ENCODE peak calls at places on chromosomes 5 and 9, in seven cellular contexts. V, I, C, M, Y, T and H are unnamed samples.

GRCh38 chr9:109574061-109574882 is 76.2 kb upstream of the PTPN3 start:
- DNase-seq in V (peak; percentile 82), I (peak; percentile 42), C (peak; percentile 78), M (peak; percentile 81), Y (peak; percentile 38), T (peak; percentile 61), H (peak; percentile 79)

GRCh38 chr5:150410524-150411244 is 2.0 kb downstream of the CD74 start:
- DNase-seq in V (peak; percentile 86), I (peak; percentile 80), C (peak; percentile 87), M (peak; percentile 87), Y (peak; percentile 49), T (peak; percentile 96), H (peak; percentile 86)

GRCh38 chr5:154732212-154732611 is 23.0 kb upstream of the LARP1 start:
- DNase-seq in V (no peak), I (no peak), C (no peak), M (no peak), Y (no peak), T (no peak), H (no peak)

GRCh38 chr5:133244242-133244641 is 192.4 kb downstream of the HSPA4 start:
- DNase-seq in V (peak; percentile 37), I (peak; percentile 44), C (no peak), M (no peak), Y (no peak), T (peak; percentile 43), H (no peak)

GRCh38 chr9:19782005-19782404 is 6.8 kb downstream of the SLC24A2 start:
- DNase-seq in V (peak; percentile 54), I (no peak), C (peak; percentile 46), M (no peak), Y (no peak), T (no peak), H (peak; percentile 50)

GRCh38 chr5:147397616-147398015 is 112.3 kb downstream of the DPYSL3 start:
- DNase-seq in V (no peak), I (no peak), C (peak; percentile 29), M (no peak), Y (no peak), T (no peak), H (peak; percentile 67)

GRCh38 chr5:143582176-143582575 is 178.7 kb upstream of the NR3C1 start:
- DNase-seq in V (no peak), I (no peak), C (no peak), M (no peak), Y (no peak), T (no peak), H (peak; percentile 28)

GRCh38 chr5:127776477-127776876 is 73.3 kb downstream of the CCDC192 start:
- DNase-seq in V (no peak), I (no peak), C (no peak), M (no peak), Y (no peak), T (no peak), H (no peak)

GRCh38 chr9:79572891-79573696 is 1.3 kb downstream of the TLE4 start:
- DNase-seq in V (peak; percentile 63), I (peak; percentile 62), C (peak; percentile 70), M (peak; percentile 68), Y (no peak), T (peak; percentile 50), H (peak; percentile 47)

GRCh38 chr5:119171686-119172085 is 100.8 kb downstream of the DMXL1 start:
- DNase-seq in V (no peak), I (no peak), C (no peak), M (no peak), Y (no peak), T (no peak), H (no peak)

GRCh38 chr5:14110196-14110595 is 32.9 kb upstream of the TRIO start:
- DNase-seq in V (no peak), I (no peak), C (no peak), M (peak; percentile 51), Y (no peak), T (no peak), H (no peak)

GRCh38 chr5:139749242-139749641 is 46.4 kb upstream of the PSD2 start:
- DNase-seq in V (peak; percentile 32), I (no peak), C (no peak), M (peak; percentile 55), Y (no peak), T (no peak), H (no peak)

GRCh38 chr5:14775857-14776256 is 95.7 kb downstream of the ANKH start:
- DNase-seq in V (no peak), I (no peak), C (no peak), M (peak; percentile 60), Y (no peak), T (no peak), H (no peak)

GRCh38 chr5:141821430-141821925 is 56.7 kb downstream of the PCDH1 start:
- DNase-seq in V (peak; percentile 72), I (peak; percentile 68), C (peak; percentile 61), M (peak; percentile 94), Y (peak; percentile 71), T (no peak), H (peak; percentile 92)

GRCh38 chr5:50663636-50664035 is 2.8 kb upstream of the PARP8 start:
- DNase-seq in V (no peak), I (no peak), C (no peak), M (no peak), Y (no peak), T (no peak), H (no peak)

GRCh38 chr9:60545346-60546315 is 368.6 kb upstream of the SPATA31A5 start:
- DNase-seq in V (no peak), I (peak; percentile 0), C (no peak), M (no peak), Y (no peak), T (no peak), H (no peak)

GRCh38 chr5:34957857-34958690 is 28.7 kb downstream of the DNAJC21 start:
- DNase-seq in V (peak; percentile 54), I (peak; percentile 61), C (peak; percentile 46), M (peak; percentile 68), Y (no peak), T (peak; percentile 16), H (peak; percentile 62)

GRCh38 chr9:127360205-127360604 is 36.8 kb upstream of the SLC2A8 start:
- DNase-seq in V (no peak), I (no peak), C (no peak), M (no peak), Y (no peak), T (no peak), H (no peak)

GRCh38 chr5:152884006-152884405 is 478.9 kb upstream of the NMUR2 start:
- DNase-seq in V (no peak), I (no peak), C (no peak), M (no peak), Y (no peak), T (no peak), H (no peak)

DNA sequence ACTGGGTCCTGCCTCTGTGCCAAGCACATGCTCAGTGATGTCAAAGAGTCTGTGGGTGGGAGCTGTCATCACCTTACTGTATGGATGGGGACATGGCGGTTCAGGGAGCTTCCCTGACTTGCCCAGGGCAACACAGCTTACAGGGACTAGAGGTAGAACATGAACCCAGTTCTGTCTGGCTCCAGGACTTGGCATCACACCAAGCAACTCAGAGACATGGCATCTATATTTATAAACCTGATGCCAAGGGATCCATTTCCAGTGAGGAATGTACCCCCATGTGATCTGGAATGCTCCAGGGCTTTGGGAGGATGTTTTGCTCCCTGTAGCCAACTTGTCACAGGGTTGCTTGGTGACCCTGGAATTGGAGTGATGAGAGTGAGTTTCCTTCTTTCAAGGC is 38.3 kb upstream of the TEX48 start:
- DNase-seq in V (no peak), I (no peak), C (no peak), M (peak; percentile 50), Y (no peak), T (no peak), H (no peak)
- TF ChIP-seq EZH2phosphoT487 in V (no peak), I (no peak), C (no peak), M (no peak), Y (no peak), T (no peak), H (no peak)

DNA sequence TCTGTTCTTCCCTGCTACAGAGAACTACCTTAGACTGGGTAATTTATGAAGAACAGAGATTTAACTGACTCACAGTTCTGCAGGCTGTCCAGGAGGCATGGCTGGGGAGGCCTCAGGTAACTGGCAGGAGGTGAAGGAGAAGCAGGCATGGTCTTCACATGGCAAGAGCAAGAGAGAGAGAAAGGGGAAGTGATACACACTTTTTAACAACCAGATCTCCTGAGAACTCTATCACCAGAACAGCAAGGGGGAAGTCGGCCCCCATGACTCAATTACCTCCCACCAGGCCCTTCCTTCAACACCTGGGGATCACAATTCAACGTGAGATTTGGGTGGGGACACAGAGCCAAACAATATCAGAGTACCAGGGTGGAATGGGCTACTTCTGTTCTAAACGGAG is 766.8 kb downstream of the TLE1 start:
- DNase-seq in V (no peak), I (no peak), C (no peak), M (no peak), Y (no peak), T (peak; percentile 3), H (no peak)
- TF ChIP-seq EZH2phosphoT487 in V (no peak), I (no peak), C (no peak), M (no peak), Y (no peak), T (no peak), H (no peak)

GRCh38 chr5:39433838-39434237 is 9.1 kb upstream of the DAB2 start:
- DNase-seq in V (no peak), I (no peak), C (peak; percentile 4), M (no peak), Y (no peak), T (no peak), H (no peak)

GRCh38 chr5:39440964-39441363 is 16.2 kb upstream of the DAB2 start:
- DNase-seq in V (no peak), I (no peak), C (no peak), M (peak; percentile 64), Y (no peak), T (no peak), H (no peak)

GRCh38 chr5:39433123-39433522 is 8.3 kb upstream of the DAB2 start:
- DNase-seq in V (peak; percentile 48), I (no peak), C (no peak), M (no peak), Y (no peak), T (no peak), H (no peak)

GRCh38 chr5:39439582-39439981 is 14.8 kb upstream of the DAB2 start:
- DNase-seq in V (no peak), I (no peak), C (no peak), M (no peak), Y (no peak), T (no peak), H (no peak)

GRCh38 chr5:39437469-39437868 is 12.7 kb upstream of the DAB2 start:
- DNase-seq in V (peak; percentile 77), I (no peak), C (no peak), M (no peak), Y (no peak), T (no peak), H (no peak)
- TF ChIP-seq EZH2phosphoT487 in V (no peak), I (no peak), C (no peak), M (no peak), Y (no peak), T (no peak), H (no peak)

GRCh38 chr9:111451570-111451969 is 32.6 kb downstream of the ECPAS start:
- DNase-seq in V (no peak), I (no peak), C (no peak), M (no peak), Y (no peak), T (no peak), H (no peak)

GRCh38 chr9:111454751-111455150 is 29.4 kb downstream of the ECPAS start:
- DNase-seq in V (no peak), I (no peak), C (no peak), M (no peak), Y (no peak), T (no peak), H (no peak)

GRCh38 chr9:111455638-111456037 is 28.5 kb downstream of the ECPAS start:
- DNase-seq in V (no peak), I (no peak), C (no peak), M (no peak), Y (no peak), T (no peak), H (no peak)

GRCh38 chr9:111458139-111459009 is 25.8 kb downstream of the ECPAS start:
- DNase-seq in V (no peak), I (no peak), C (no peak), M (no peak), Y (no peak), T (no peak), H (no peak)

GRCh38 chr9:111456536-111456935 is 27.6 kb downstream of the ECPAS start:
- DNase-seq in V (no peak), I (no peak), C (no peak), M (peak; percentile 12), Y (no peak), T (no peak), H (no peak)
- TF ChIP-seq EZH2phosphoT487 in V (no peak), I (no peak), C (no peak), M (no peak), Y (no peak), T (no peak), H (no peak)